ENCODE peak calls at places on chromosomes 12 and 14, in eight cellular contexts. B is PC-9; E is testis; D is effector memory CD4-positive, alpha-beta T cell; L is ovary; G is fibroblast of lung; C is CD4-positive, CD25-positive, alpha-beta regulatory T cell; H is astrocyte. Y is an unnamed sample. For H3K9me3 and H3K36me3, the result is how much of the 10 kb centered on the place peaks cover.

GRCh38 chr12:19850341-19851065 is 411.2 kb downstream of the AEBP2 start:
- DNase-seq in B (no peak), E (no peak), D (no peak), L (no peak), G (peak), C (no peak), H (peak), Y (no peak)

GRCh38 chr12:13950502-13950901 is 30.9 kb downstream of the GRIN2B start:
- DNase-seq in B (no peak), E (no peak), D (no peak), L (no peak), G (no peak), C (no peak), H (no peak), Y (no peak)

GRCh38 chr14:59632381-59632780 is 55.8 kb upstream of the CCDC175 start:
- DNase-seq in B (no peak), E (peak), D (no peak), L (no peak), G (peak), C (no peak), H (peak), Y (peak)

GRCh38 chr14:57136669-57137068 is 132.0 kb downstream of the EXOC5 start:
- DNase-seq in B (no peak), E (peak), D (no peak), L (peak), G (no peak), C (no peak), H (no peak), Y (peak)

GRCh38 chr14:36773558-36773957 is 111.9 kb downstream of the PAX9 start:
- DNase-seq in B (no peak), E (no peak), D (no peak), L (no peak), G (no peak), C (no peak), H (peak), Y (no peak)

GRCh38 chr12:99450231-99450630 is 197.3 kb upstream of the GARIN6 start:
- DNase-seq in B (no peak), E (no peak), D (no peak), L (no peak), G (no peak), C (no peak), H (peak), Y (no peak)

GRCh38 chr12:14689996-14690395 is 6.4 kb downstream of the GUCY2C start:
- DNase-seq in B (no peak), E (no peak), D (no peak), L (no peak), G (no peak), C (no peak), H (no peak), Y (no peak)

GRCh38 chr12:114703060-114703493 is 19.1 kb upstream of the TBX3 start:
- DNase-seq in B (no peak), E (no peak), D (no peak), L (no peak), G (no peak), C (no peak), H (no peak), Y (no peak)

GRCh38 chr14:81453166-81453766 is 53.1 kb upstream of the STON2 start:
- DNase-seq in B (peak), E (peak), D (no peak), L (peak), G (peak), C (peak), H (peak), Y (peak)

GRCh38 chr14:61466249-61466904 is 145.0 kb downstream of the PRKCH start:
- DNase-seq in B (no peak), E (peak), D (no peak), L (peak), G (peak), C (no peak), H (peak), Y (no peak)

GRCh38 chr12:21831671-21832357 is 57.3 kb upstream of the KCNJ8 start:
- DNase-seq in B (no peak), E (peak), D (no peak), L (peak), G (peak), C (no peak), H (peak), Y (no peak)

GRCh38 chr14:54256156-54256555 is 140.7 kb upstream of the CDKN3 start:
- DNase-seq in B (no peak), E (peak), D (no peak), L (no peak), G (no peak), C (no peak), H (no peak), Y (no peak)

GRCh38 chr12:96397756-96398421 is 2.4 kb downstream of the CDK17 start:
- DNase-seq in B (no peak), E (no peak), D (no peak), L (no peak), G (peak), C (no peak), H (peak), Y (no peak)

GRCh38 chr14:101535232-101535631 is 26.1 kb upstream of the DIO3 start:
- DNase-seq in B (no peak), E (no peak), D (no peak), L (no peak), G (no peak), C (no peak), H (no peak), Y (no peak)

GRCh38 chr12:117042171-117042809 is 56.9 kb downstream of the TESC start:
- DNase-seq in B (peak), E (peak), D (no peak), L (no peak), G (no peak), C (no peak), H (no peak), Y (peak)

GRCh38 chr14:58587271-58587670 is 50.5 kb upstream of the DACT1 start:
- DNase-seq in B (no peak), E (no peak), D (no peak), L (no peak), G (peak), C (no peak), H (peak), Y (no peak)

GRCh38 chr14:99755629-99756603 is 37.3 kb upstream of the EML1 start:
- DNase-seq in B (peak), E (peak), D (no peak), L (peak), G (peak), C (no peak), H (peak), Y (no peak)

GRCh38 chr12:1859643-1860042 is 39.3 kb downstream of the LRTM2 start:
- DNase-seq in B (no peak), E (no peak), D (no peak), L (no peak), G (no peak), C (no peak), H (no peak), Y (no peak)

GRCh38 chr12:6373022-6373787 is 2.2 kb downstream of the SCNN1A start:
- DNase-seq in B (peak), E (no peak), D (no peak), L (no peak), G (no peak), C (no peak), H (no peak), Y (no peak)

GRCh38 chr12:71626098-71626497 is 37.5 kb downstream of the ZFC3H1 start:
- DNase-seq in B (no peak), E (no peak), D (no peak), L (no peak), G (no peak), C (no peak), H (no peak), Y (no peak)

GRCh38 chr14:105486974-105487448 is 325 bp downstream of the CRIP1 start:
- DNase-seq in B (peak), E (no peak), D (peak), L (peak), G (no peak), C (peak), H (no peak), Y (no peak)

GRCh38 chr12:13208533-13209278 is 12.2 kb downstream of the EMP1 start:
- DNase-seq in B (peak), E (peak), D (no peak), L (no peak), G (peak), C (no peak), H (no peak), Y (peak)

GRCh38 chr14:88352299-88353097 is 29.4 kb upstream of the KCNK10 start:
- DNase-seq in B (no peak), E (no peak), D (no peak), L (no peak), G (no peak), C (no peak), H (peak), Y (no peak)

GRCh38 chr14:31068235-31068634 is 42.1 kb upstream of the STRN3 start:
- DNase-seq in B (no peak), E (no peak), D (no peak), L (no peak), G (no peak), C (no peak), H (no peak), Y (no peak)

GRCh38 chr12:109736552-109737108 is 23.0 kb downstream of the FAM222A start:
- DNase-seq in B (no peak), E (no peak), D (no peak), L (peak), G (peak), C (no peak), H (peak), Y (peak)

GRCh38 chr12:90124289-90124688 is 415.7 kb upstream of the ATP2B1 start:
- DNase-seq in B (no peak), E (no peak), D (no peak), L (no peak), G (no peak), C (no peak), H (no peak), Y (no peak)

GRCh38 chr14:30974628-30975027 is 50.8 kb upstream of the AP4S1 start:
- DNase-seq in B (no peak), E (no peak), D (no peak), L (no peak), G (peak), C (no peak), H (peak), Y (no peak)

GRCh38 chr12:15534322-15534721 is 212.0 kb downstream of the PTPRO start:
- DNase-seq in B (no peak), E (no peak), D (no peak), L (no peak), G (peak), C (no peak), H (no peak), Y (no peak)

GRCh38 chr14:52834440-52834842 is 43.0 kb upstream of the GNPNAT1 start:
- DNase-seq in B (no peak), E (no peak), D (no peak), L (no peak), G (peak), C (no peak), H (peak), Y (no peak)

GRCh38 chr12:6211421-6211869 is 11.2 kb downstream of the CD9 start:
- DNase-seq in B (no peak), E (no peak), D (no peak), L (no peak), G (peak), C (no peak), H (peak), Y (no peak)

GRCh38 chr14:31371651-31372050 is 48.7 kb downstream of the HEATR5A start:
- DNase-seq in B (no peak), E (no peak), D (no peak), L (no peak), G (no peak), C (no peak), H (no peak), Y (no peak)

GRCh38 chr12:64160021-64160717 is 61.9 kb downstream of the KICS2 start:
- DNase-seq in B (no peak), E (no peak), D (no peak), L (no peak), G (peak), C (no peak), H (no peak), Y (no peak)

GRCh38 chr12:54622463-54623183 is 12.1 kb downstream of the LACRT start:
- DNase-seq in B (no peak), E (no peak), D (no peak), L (no peak), G (peak), C (no peak), H (no peak), Y (no peak)

GRCh38 chr12:14771651-14772137 is 31.6 kb downstream of the WBP11 start:
- DNase-seq in B (no peak), E (no peak), D (peak), L (no peak), G (no peak), C (peak), H (no peak), Y (no peak)

GRCh38 chr12:124831590-124831989 is 32.1 kb downstream of the SCARB1 start:
- DNase-seq in B (no peak), E (no peak), D (no peak), L (no peak), G (no peak), C (no peak), H (no peak), Y (no peak)
- H3K9me3 ChIP-seq in B (under half), E (under half), D (under half), L (under half), G (under half), C (under half), H (under half), Y (under half)

DNA sequence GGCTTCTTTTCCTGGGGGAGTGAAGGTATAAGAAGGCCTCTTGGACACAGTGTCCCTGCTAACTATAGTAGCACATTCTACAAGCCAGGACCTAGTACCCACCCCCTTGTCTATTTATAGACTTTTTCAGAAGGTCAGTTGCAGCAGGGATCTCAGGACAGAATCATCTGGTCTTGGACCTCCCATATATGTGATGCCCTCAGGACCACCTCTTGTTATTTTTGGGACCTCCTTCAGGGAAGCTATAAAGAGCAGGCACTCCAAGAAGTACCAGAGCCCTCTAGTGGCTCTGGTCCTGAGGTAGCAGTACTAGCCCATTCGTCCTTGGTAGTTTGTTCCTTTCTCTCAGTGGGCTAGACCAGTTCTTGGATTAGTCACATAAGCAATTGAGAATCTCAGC is 4.3 kb downstream of the COQ10A start:
- DNase-seq in B (no peak), E (peak), D (no peak), L (no peak), G (peak), C (no peak), H (no peak), Y (no peak)
- H3K36me3 ChIP-seq in B (under half), E (under half), D (under half), L (under half), G (under half), C (under half), H (under half), Y (half or more)

DNA sequence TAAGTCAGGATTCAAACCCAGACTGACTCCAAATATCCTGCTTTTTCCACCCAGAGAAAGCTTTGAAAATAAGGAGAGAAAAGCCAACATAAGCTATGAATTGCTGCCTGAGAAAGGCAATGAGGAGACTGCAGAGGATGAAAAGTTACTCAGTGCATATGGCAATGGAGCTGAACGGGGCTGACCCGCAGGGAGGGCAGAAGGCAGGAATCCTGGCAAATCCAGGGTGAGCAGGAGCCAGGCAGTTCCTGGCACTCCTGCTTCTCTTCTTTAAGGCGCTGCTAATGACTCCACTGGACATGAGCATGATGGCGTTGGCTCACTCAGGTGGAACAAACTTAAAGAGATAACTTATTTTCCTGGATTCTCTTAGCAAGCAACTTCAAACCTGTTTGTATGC is 95.2 kb upstream of the TMCC3 start:
- DNase-seq in B (no peak), E (no peak), D (no peak), L (no peak), G (no peak), C (no peak), H (no peak), Y (no peak)
- H3K9me3 ChIP-seq in B (under half), E (under half), D (under half), L (under half), G (under half), C (under half), H (under half), Y (under half)

DNA sequence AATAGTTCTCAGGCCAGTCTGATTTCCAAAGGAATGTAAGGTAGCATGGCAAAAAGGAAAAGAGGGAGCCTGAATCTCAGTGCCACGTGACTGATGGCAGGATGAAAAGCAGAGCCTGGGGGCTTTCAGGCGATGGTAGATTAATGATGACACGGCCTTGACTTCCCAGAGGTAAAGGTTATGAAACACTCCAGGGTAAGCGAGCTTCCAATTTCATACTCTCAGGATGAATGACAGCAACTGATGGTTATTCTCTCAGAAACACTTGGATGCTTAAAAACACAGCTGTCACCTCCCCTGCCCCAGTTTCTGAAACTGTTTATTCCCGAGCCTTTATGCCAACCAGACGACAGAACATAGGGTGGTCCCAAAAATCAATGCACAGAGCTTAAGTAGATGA is 28.8 kb downstream of the GDF11 start:
- DNase-seq in B (no peak), E (no peak), D (no peak), L (no peak), G (no peak), C (no peak), H (no peak), Y (no peak)
- H3K36me3 ChIP-seq in B (under half), E (under half), D (under half), L (under half), G (under half), C (under half), H (under half), Y (under half)

GRCh38 chr14:20035449-20035848 is 389 bp downstream of the OR4K13 start:
- DNase-seq in B (no peak), E (no peak), D (no peak), L (no peak), G (no peak), C (no peak), H (no peak), Y (no peak)
- H3K9me3 ChIP-seq in B (under half), E (under half), D (under half), L (under half), G (under half), C (under half), H (under half), Y (under half)

DNA sequence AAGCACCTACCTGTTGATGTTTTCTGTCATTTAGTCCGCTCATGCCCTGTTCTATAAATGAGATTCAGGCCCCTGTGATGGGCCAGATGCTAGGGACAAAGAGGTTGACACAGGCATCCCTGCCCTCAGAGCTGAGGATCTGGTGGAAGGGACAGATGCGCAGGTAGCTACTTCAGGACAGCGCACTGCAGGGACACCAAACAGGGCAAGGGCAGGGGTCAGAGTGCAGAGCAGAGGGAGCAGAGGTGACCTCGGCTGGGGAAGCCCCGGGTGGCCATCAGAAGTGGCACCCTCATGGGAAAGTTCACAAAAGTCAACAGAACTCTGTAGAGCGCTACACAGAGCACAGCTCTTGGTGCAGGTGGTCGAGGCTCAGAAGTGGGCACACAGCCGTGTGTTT is 5.6 kb upstream of the PNMA1 start:
- DNase-seq in B (no peak), E (no peak), D (no peak), L (no peak), G (no peak), C (no peak), H (no peak), Y (no peak)
- H3K36me3 ChIP-seq in B (under half), E (under half), D (half or more), L (under half), G (under half), C (half or more), H (under half), Y (under half)

GRCh38 chr12:133083345-133083744 is 2.6 kb downstream of the ZNF140 start:
- DNase-seq in B (no peak), E (no peak), D (no peak), L (no peak), G (no peak), C (no peak), H (no peak), Y (no peak)
- H3K9me3 ChIP-seq in B (half or more), E (under half), D (under half), L (half or more), G (under half), C (half or more), H (under half), Y (under half)

GRCh38 chr14:69375722-69376121 is 22.4 kb downstream of the ERH start:
- DNase-seq in B (no peak), E (no peak), D (no peak), L (no peak), G (no peak), C (no peak), H (no peak), Y (no peak)
- H3K36me3 ChIP-seq in B (under half), E (under half), D (under half), L (under half), G (under half), C (under half), H (under half), Y (under half)

DNA sequence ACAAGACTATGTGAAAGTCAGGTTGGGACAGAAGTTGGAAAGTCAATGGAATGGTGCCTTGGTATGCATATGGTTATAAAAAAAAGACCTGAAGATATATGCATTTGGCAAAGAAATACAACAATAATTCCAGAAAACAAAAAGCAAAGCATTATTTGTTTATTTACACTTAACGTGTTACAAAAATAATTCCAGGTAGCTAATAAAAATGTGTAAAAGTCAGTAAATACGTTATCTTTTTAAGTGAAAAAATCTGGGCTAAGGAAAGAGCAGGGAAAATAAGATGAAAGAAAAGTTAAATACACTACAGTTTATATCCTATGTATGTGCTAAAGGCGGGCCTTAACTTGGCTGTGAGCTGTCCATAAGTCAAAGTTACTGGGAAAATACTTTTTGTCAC is 266.3 kb downstream of the MED13L start:
- DNase-seq in B (no peak), E (no peak), D (no peak), L (no peak), G (no peak), C (no peak), H (no peak), Y (no peak)
- H3K9me3 ChIP-seq in B (under half), E (under half), D (under half), L (under half), G (under half), C (under half), H (under half), Y (under half)

GRCh38 chr12:48988030-48988649 is 10.0 kb downstream of the WNT1 start:
- DNase-seq in B (peak), E (peak), D (peak), L (no peak), G (peak), C (peak), H (no peak), Y (peak)
- H3K36me3 ChIP-seq in B (under half), E (under half), D (under half), L (under half), G (under half), C (under half), H (under half), Y (under half)

Y was measured in WERI-Rb-1.